ENCODE peak calls at places on chromosomes 7 and 10, in four cellular contexts. Y, S, Q and N are unnamed samples.

GRCh38 chr7:16753932-16754571 is 497 bp downstream of the TSPAN13 start:
- DNase-seq in Y (no peak), S (peak), Q (no peak), N (no peak)

GRCh38 chr7:38699481-38699880 is 68.3 kb upstream of the AMPH start:
- DNase-seq in Y (peak), S (no peak), Q (peak), N (peak)

GRCh38 chr7:103628742-103629141 is 182.7 kb upstream of the SLC26A5 start:
- DNase-seq in Y (no peak), S (no peak), Q (no peak), N (no peak)

GRCh38 chr7:40986351-40986873 is 716.5 kb downstream of the INHBA start:
- DNase-seq in Y (peak), S (no peak), Q (peak), N (no peak)

GRCh38 chr10:100148353-100149211 is 37.2 kb downstream of the ERLIN1 start:
- DNase-seq in Y (no peak), S (no peak), Q (no peak), N (peak)

GRCh38 chr10:77844713-77845454 is 81.7 kb downstream of the DLG5 start:
- DNase-seq in Y (no peak), S (no peak), Q (peak), N (peak)

GRCh38 chr10:100183482-100183881 is 2.3 kb downstream of the ERLIN1 start:
- DNase-seq in Y (no peak), S (no peak), Q (no peak), N (no peak)

GRCh38 chr7:55476071-55476803 is 96.1 kb downstream of the VOPP1 start:
- DNase-seq in Y (peak), S (no peak), Q (peak), N (no peak)

GRCh38 chr7:30074422-30075030 is 46.3 kb downstream of the PLEKHA8 start:
- DNase-seq in Y (no peak), S (no peak), Q (no peak), N (no peak)

GRCh38 chr7:2029936-2030335 is 202.8 kb downstream of the MAD1L1 start:
- DNase-seq in Y (no peak), S (peak), Q (no peak), N (no peak)

GRCh38 chr7:112665709-112666108 is 124.5 kb downstream of the TMEM168 start:
- DNase-seq in Y (no peak), S (no peak), Q (no peak), N (no peak)

GRCh38 chr10:125089486-125089885 is 70.9 kb downstream of the CTBP2 start:
- DNase-seq in Y (no peak), S (no peak), Q (no peak), N (no peak)

GRCh38 chr10:129662386-129662785 is 195.3 kb downstream of the MGMT start:
- DNase-seq in Y (no peak), S (no peak), Q (no peak), N (no peak)

GRCh38 chr7:115868369-115868768 is 162.2 kb downstream of the TFEC start:
- DNase-seq in Y (no peak), S (no peak), Q (no peak), N (no peak)

GRCh38 chr10:43233601-43234430 is 33.0 kb downstream of the RASGEF1A start:
- DNase-seq in Y (no peak), S (peak), Q (no peak), N (no peak)

GRCh38 chr7:45702751-45703150 is 128.6 kb downstream of the ADCY1 start:
- DNase-seq in Y (no peak), S (no peak), Q (no peak), N (no peak)

GRCh38 chr10:77741746-77742145 is 104.1 kb upstream of the KCNMA1 start:
- DNase-seq in Y (no peak), S (no peak), Q (no peak), N (no peak)

GRCh38 chr10:27242951-27243551 is 2.5 kb upstream of the ACBD5 start:
- DNase-seq in Y (no peak), S (peak), Q (peak), N (no peak)

GRCh38 chr10:15348579-15348978 is 22.5 kb downstream of the FAM171A1 start:
- DNase-seq in Y (no peak), S (peak), Q (no peak), N (no peak)

GRCh38 chr7:103432713-103433112 is 13.3 kb downstream of the SLC26A5 start:
- DNase-seq in Y (no peak), S (no peak), Q (no peak), N (no peak)

GRCh38 chr10:100101526-100102076 is 19.9 kb upstream of the CPN1 start:
- DNase-seq in Y (no peak), S (no peak), Q (no peak), N (no peak)

GRCh38 chr7:152711444-152711944 is 35.6 kb upstream of the XRCC2 start:
- DNase-seq in Y (no peak), S (no peak), Q (no peak), N (no peak)

GRCh38 chr10:15459218-15459617 is 88.1 kb upstream of the FAM171A1 start:
- DNase-seq in Y (no peak), S (no peak), Q (no peak), N (no peak)

GRCh38 chr7:32216759-32217158 is 146.6 kb upstream of the PDE1C start:
- DNase-seq in Y (no peak), S (no peak), Q (no peak), N (no peak)

GRCh38 chr7:135441791-135442190 is 68.1 kb downstream of the CNOT4 start:
- DNase-seq in Y (no peak), S (no peak), Q (no peak), N (no peak)

GRCh38 chr10:11163990-11164805 is 146.5 kb downstream of the CELF2 start:
- DNase-seq in Y (no peak), S (peak), Q (no peak), N (no peak)